ENCODE peak calls at places on chromosomes 7 and 10, in six cellular contexts. Z is NB4, C is GM12878, B is K562, A is endothelial cell of umbilical vein, P is HepG2. Y is an unnamed sample.

GRCh38 chr10:70966848-70967553 is 78.6 kb upstream of the PCBD1 start:
- DNase-seq in Z (no peak), C (no peak), B (no peak), A (no peak), P (no peak), Y (no peak)

GRCh38 chr10:95229724-95230627 is 35.9 kb downstream of the ACSM6 start:
- DNase-seq in Z (no peak), C (no peak), B (no peak), A (peak; percentile 62), P (no peak), Y (peak; percentile 91)

GRCh38 chr7:657565-658119 is 68.9 kb upstream of the DNAAF5 start:
- DNase-seq in Z (peak; percentile 79), C (no peak), B (no peak), A (no peak), P (no peak), Y (no peak)

GRCh38 chr10:126268104-126268900 is 120.0 kb downstream of the ADAM12 start:
- DNase-seq in Z (no peak), C (no peak), B (no peak), A (no peak), P (no peak), Y (no peak)

GRCh38 chr7:13279854-13280435 is 592.5 kb downstream of the ARL4A start:
- DNase-seq in Z (peak; percentile 41), C (no peak), B (no peak), A (peak; percentile 24), P (peak; percentile 5), Y (peak; percentile 33)

GRCh38 chr7:50660040-50660829 is 95.0 kb upstream of the DDC start:
- DNase-seq in Z (peak; percentile 16), C (no peak), B (no peak), A (no peak), P (no peak), Y (no peak)

GRCh38 chr10:106555599-106555998 is 608.9 kb downstream of the SORCS1 start:
- DNase-seq in Z (no peak), C (no peak), B (no peak), A (no peak), P (no peak), Y (no peak)

GRCh38 chr10:90960355-90960814 is 39.5 kb upstream of the ANKRD1 start:
- DNase-seq in Z (no peak), C (peak; percentile 31), B (no peak), A (peak; percentile 39), P (no peak), Y (peak; percentile 61)

GRCh38 chr10:47038881-47039557 is 127.8 kb downstream of the PTPN20 start:
- DNase-seq in Z (no peak), C (no peak), B (peak; percentile 61), A (no peak), P (no peak), Y (no peak)

GRCh38 chr10:86725980-86726976 is 30.1 kb upstream of the BMPR1A start:
- DNase-seq in Z (no peak), C (no peak), B (no peak), A (no peak), P (no peak), Y (no peak)

GRCh38 chr7:162583-163297 is 29.6 kb upstream of the FAM20C start:
- DNase-seq in Z (no peak), C (no peak), B (no peak), A (no peak), P (no peak), Y (no peak)

GRCh38 chr10:53111529-53111928 is 338.9 kb upstream of the MBL2 start:
- DNase-seq in Z (no peak), C (no peak), B (no peak), A (no peak), P (peak; percentile 23), Y (no peak)

GRCh38 chr10:63681965-63682704 is 160.9 kb downstream of the REEP3 start:
- DNase-seq in Z (no peak), C (no peak), B (no peak), A (peak; percentile 45), P (no peak), Y (no peak)

GRCh38 chr10:46037107-46037900 is 6.9 kb upstream of the NCOA4 start:
- DNase-seq in Z (no peak), C (no peak), B (no peak), A (no peak), P (no peak), Y (no peak)

GRCh38 chr10:24435374-24435773 is 226.4 kb downstream of the KIAA1217 start:
- DNase-seq in Z (no peak), C (no peak), B (no peak), A (no peak), P (no peak), Y (no peak)

GRCh38 chr10:48294431-48294830 is 12.0 kb upstream of the MAPK8 start:
- DNase-seq in Z (no peak), C (no peak), B (no peak), A (no peak), P (no peak), Y (no peak)

GRCh38 chr10:5876181-5876768 is 13.4 kb downstream of the ANKRD16 start:
- DNase-seq in Z (no peak), C (no peak), B (no peak), A (no peak), P (no peak), Y (no peak)

GRCh38 chr7:136588216-136588615 is 280.2 kb upstream of the CHRM2 start:
- DNase-seq in Z (no peak), C (no peak), B (no peak), A (no peak), P (no peak), Y (no peak)
- TF ChIP-seq MYC in Z (no peak), C (no peak), B (no peak), A (no peak), P (no peak), Y (no peak)

DNA sequence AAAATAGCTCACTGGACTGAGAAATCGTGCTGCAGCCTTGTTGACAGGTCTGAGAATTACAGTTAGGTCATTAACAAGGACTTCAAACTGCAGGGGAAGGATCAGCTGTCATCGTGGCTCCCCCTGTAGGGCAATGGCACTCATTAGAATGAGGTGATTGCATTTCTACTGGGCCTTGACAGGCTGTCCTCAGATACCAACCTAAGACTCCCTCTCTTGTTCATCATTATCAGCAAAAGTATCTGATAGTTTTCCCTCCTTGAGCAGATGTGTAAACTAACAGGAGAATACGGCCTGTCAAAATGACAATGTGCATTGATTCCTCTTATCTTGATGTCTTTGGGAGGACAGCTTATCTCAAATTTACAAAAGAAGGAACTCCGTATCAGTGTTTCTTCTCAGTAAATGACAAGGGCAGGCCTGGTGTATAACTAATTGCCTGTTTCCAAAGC is 648.5 kb upstream of the LRRN3 start:
- DNase-seq in Z (peak; percentile 67), C (no peak), B (no peak), A (peak; percentile 68), P (peak; percentile 49), Y (peak; percentile 19)
- TF ChIP-seq MYC in Z (no peak), C (no peak), B (no peak), A (no peak), P (no peak), Y (no peak)

GRCh38 chr7:156224441-156225225 is 412.4 kb upstream of the SHH start:
- DNase-seq in Z (no peak), C (no peak), B (no peak), A (no peak), P (no peak), Y (no peak)
- TF ChIP-seq MYC in Z (no peak), C (no peak), B (no peak), A (no peak), P (no peak), Y (no peak)

GRCh38 chr10:109972372-109973001 is 35.3 kb upstream of the ADD3 start:
- DNase-seq in Z (no peak), C (no peak), B (no peak), A (no peak), P (no peak), Y (no peak)
- TF ChIP-seq MYC in Z (no peak), C (no peak), B (no peak), A (no peak), P (no peak), Y (no peak)

DNA sequence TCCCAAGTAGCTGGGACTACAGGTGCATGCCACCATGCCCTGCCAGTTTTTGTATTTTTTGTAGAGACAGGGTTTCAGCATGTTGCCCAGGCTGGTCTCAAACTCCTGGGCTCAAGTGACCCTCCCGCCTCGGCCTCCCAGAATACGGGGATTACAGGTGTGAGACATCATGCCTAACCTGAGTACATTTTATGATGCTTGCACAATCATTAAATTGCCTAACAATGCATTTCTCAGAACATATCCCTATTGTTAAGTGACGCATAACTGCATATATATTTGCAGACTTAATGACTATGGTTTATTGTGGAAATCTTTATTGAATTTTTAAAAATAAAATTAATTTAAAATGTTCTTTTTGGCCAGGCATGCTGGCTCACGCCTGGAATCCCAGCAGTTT is 30.7 kb downstream of the INA start:
- DNase-seq in Z (no peak), C (no peak), B (no peak), A (no peak), P (no peak), Y (no peak)
- TF ChIP-seq MYC in Z (no peak), C (no peak), B (no peak), A (no peak), P (no peak), Y (no peak)

GRCh38 chr7:26365077-26365896 is 73.6 kb downstream of the SNX10 start:
- DNase-seq in Z (peak; percentile 94), C (peak; percentile 83), B (peak; percentile 27), A (peak; percentile 88), P (peak; percentile 65), Y (peak; percentile 74)
- TF ChIP-seq MYC in Z (peak; percentile 84), C (no peak), B (peak; percentile 24), A (no peak), P (no peak), Y (no peak)

GRCh38 chr7:25083201-25083600 is 41.9 kb downstream of the CYCS start:
- DNase-seq in Z (no peak), C (no peak), B (no peak), A (no peak), P (no peak), Y (no peak)
- TF ChIP-seq MYC in Z (no peak), C (no peak), B (no peak), A (no peak), P (no peak), Y (no peak)

DNA sequence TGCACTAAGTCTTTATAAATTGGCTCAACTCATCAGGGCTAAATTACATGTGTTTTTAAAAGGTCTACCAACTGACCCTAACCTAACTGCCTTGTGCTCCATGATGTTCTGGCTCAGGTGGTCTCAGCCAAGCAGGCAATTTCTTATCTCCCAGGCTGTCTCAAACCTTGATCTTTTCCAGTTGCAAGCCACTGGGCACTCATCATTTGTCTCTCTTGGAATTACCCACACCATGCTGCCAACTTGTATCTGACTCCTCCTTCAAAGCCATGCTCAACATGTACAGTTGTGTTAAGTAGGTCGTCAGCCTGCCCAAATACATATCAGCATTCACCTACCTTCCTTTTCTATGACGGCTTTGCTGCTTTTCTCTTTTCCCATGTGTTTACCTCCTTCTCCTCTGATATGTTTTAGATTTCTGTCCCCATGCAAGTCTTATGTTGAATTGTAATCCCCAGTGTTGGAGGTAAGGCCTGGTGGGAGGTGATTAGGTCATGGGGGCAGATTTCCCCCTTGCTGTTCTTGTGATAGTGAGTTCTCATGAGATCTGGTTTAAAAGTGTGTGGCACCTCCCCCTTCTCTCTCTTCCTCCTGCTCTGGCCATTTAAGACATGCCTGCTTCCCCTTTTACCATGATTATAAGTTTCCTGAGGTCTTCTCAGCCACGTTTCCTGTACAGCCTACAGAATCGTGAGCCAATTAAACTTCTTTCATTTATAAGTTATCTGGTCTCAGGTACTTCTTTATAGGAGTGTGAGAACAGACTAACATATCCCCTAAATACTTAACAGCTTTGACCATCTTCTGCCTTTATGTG is 130.0 kb downstream of the ELAPOR2 start:
- DNase-seq in Z (peak; percentile 24), C (no peak), B (no peak), A (no peak), P (no peak), Y (no peak)
- TF ChIP-seq MYC in Z (no peak), C (no peak), B (no peak), A (no peak), P (no peak), Y (no peak)

GRCh38 chr7:105130048-105130447 is 116.0 kb downstream of the KMT2E start:
- DNase-seq in Z (no peak), C (no peak), B (no peak), A (no peak), P (no peak), Y (no peak)
- TF ChIP-seq MYC in Z (no peak), C (no peak), B (no peak), A (no peak), P (no peak), Y (no peak)

Y was measured in A549.